ENCODE peak calls at places on chromosomes 3 and 15, in five cellular contexts. One of them, this sample, is unnamed.

GRCh38 chr3:143138948-143139347 is 19.4 kb downstream of the CHST2 start:
- DNase-seq in K562: no peak
- DNase-seq in WTC11: no peak
- DNase-seq in GM23338: no peak
- DNase-seq in GM12878: no peak
- DNase-seq in this sample: no peak

GRCh38 chr15:80437492-80437891 is 33.3 kb downstream of the ARNT2 start:
- DNase-seq in K562: no peak
- DNase-seq in WTC11: no peak
- DNase-seq in GM23338: no peak
- DNase-seq in GM12878: no peak
- DNase-seq in this sample: no peak

GRCh38 chr15:70936326-70936725 is 43.7 kb downstream of the LRRC49 start:
- DNase-seq in K562: no peak
- DNase-seq in WTC11: no peak
- DNase-seq in GM23338: no peak
- DNase-seq in GM12878: no peak
- DNase-seq in this sample: no peak

GRCh38 chr3:78823859-78824258 is 943.9 kb downstream of the ROBO1 start:
- DNase-seq in K562: no peak
- DNase-seq in WTC11: no peak
- DNase-seq in GM23338: no peak
- DNase-seq in GM12878: no peak
- DNase-seq in this sample: peak; percentile 37

GRCh38 chr3:13461169-13462124 is 18.7 kb upstream of the HDAC11 start:
- DNase-seq in K562: peak; percentile 95
- DNase-seq in WTC11: peak; percentile 93
- DNase-seq in GM23338: peak; percentile 96
- DNase-seq in GM12878: no peak
- DNase-seq in this sample: peak; percentile 90

GRCh38 chr3:190003730-190004129 is 117.0 kb downstream of the P3H2 start:
- DNase-seq in K562: no peak
- DNase-seq in WTC11: no peak
- DNase-seq in GM23338: no peak
- DNase-seq in GM12878: no peak
- DNase-seq in this sample: no peak

GRCh38 chr15:32642667-32643425 is 1.3 kb downstream of the SCG5 start:
- DNase-seq in K562: no peak
- DNase-seq in WTC11: no peak
- DNase-seq in GM23338: peak; percentile 17
- DNase-seq in GM12878: no peak
- DNase-seq in this sample: no peak

GRCh38 chr3:118842147-118842863 is 192.3 kb downstream of the IGSF11 start:
- DNase-seq in K562: no peak
- DNase-seq in WTC11: no peak
- DNase-seq in GM23338: peak; percentile 54
- DNase-seq in GM12878: peak; percentile 20
- DNase-seq in this sample: no peak

GRCh38 chr3:108488631-108489030 is 21.8 kb downstream of the MYH15 start:
- DNase-seq in K562: no peak
- DNase-seq in WTC11: no peak
- DNase-seq in GM23338: no peak
- DNase-seq in GM12878: no peak
- DNase-seq in this sample: no peak

GRCh38 chr3:108487439-108487838 is 23.0 kb downstream of the MYH15 start:
- DNase-seq in K562: no peak
- DNase-seq in WTC11: no peak
- DNase-seq in GM23338: no peak
- DNase-seq in GM12878: no peak
- DNase-seq in this sample: no peak

GRCh38 chr3:108486910-108487309 is 23.5 kb downstream of the MYH15 start:
- DNase-seq in K562: no peak
- DNase-seq in WTC11: no peak
- DNase-seq in GM23338: no peak
- DNase-seq in GM12878: no peak
- DNase-seq in this sample: no peak

GRCh38 chr3:108486272-108486787 is 24.1 kb downstream of the MYH15 start:
- DNase-seq in K562: no peak
- DNase-seq in WTC11: no peak
- DNase-seq in GM23338: no peak
- DNase-seq in GM12878: no peak
- DNase-seq in this sample: no peak

GRCh38 chr3:108489776-108490175 is 20.6 kb downstream of the MYH15 start:
- DNase-seq in K562: peak; percentile 36
- DNase-seq in WTC11: peak; percentile 18
- DNase-seq in GM23338: peak; percentile 78
- DNase-seq in GM12878: peak; percentile 31
- DNase-seq in this sample: peak; percentile 39
- TF ChIP-seq CREB1 in K562: no peak
- TF ChIP-seq CREB1 in WTC11: no peak
- TF ChIP-seq CREB1 in GM23338: no peak
- TF ChIP-seq CREB1 in GM12878: no peak
- TF ChIP-seq CREB1 in this sample: no peak

GRCh38 chr3:169297214-169297613 is 366.3 kb downstream of the MECOM start:
- DNase-seq in K562: no peak
- DNase-seq in WTC11: no peak
- DNase-seq in GM23338: no peak
- DNase-seq in GM12878: no peak
- DNase-seq in this sample: no peak

GRCh38 chr3:169298247-169298992 is 365.1 kb downstream of the MECOM start:
- DNase-seq in K562: no peak
- DNase-seq in WTC11: no peak
- DNase-seq in GM23338: no peak
- DNase-seq in GM12878: no peak
- DNase-seq in this sample: no peak

GRCh38 chr3:169299129-169299528 is 364.4 kb downstream of the MECOM start:
- DNase-seq in K562: no peak
- DNase-seq in WTC11: no peak
- DNase-seq in GM23338: no peak
- DNase-seq in GM12878: no peak
- DNase-seq in this sample: no peak

GRCh38 chr3:169300436-169300835 is 363.1 kb downstream of the MECOM start:
- DNase-seq in K562: no peak
- DNase-seq in WTC11: no peak
- DNase-seq in GM23338: no peak
- DNase-seq in GM12878: no peak
- DNase-seq in this sample: no peak

GRCh38 chr3:169299897-169300296 is 363.6 kb downstream of the MECOM start:
- DNase-seq in K562: no peak
- DNase-seq in WTC11: no peak
- DNase-seq in GM23338: no peak
- DNase-seq in GM12878: no peak
- DNase-seq in this sample: no peak
- TF ChIP-seq CREB1 in K562: no peak
- TF ChIP-seq CREB1 in WTC11: no peak
- TF ChIP-seq CREB1 in GM23338: no peak
- TF ChIP-seq CREB1 in GM12878: no peak
- TF ChIP-seq CREB1 in this sample: no peak

GRCh38 chr3:102136183-102136582 is 286.9 kb downstream of the NFKBIZ start:
- DNase-seq in K562: no peak
- DNase-seq in WTC11: no peak
- DNase-seq in GM23338: no peak
- DNase-seq in GM12878: no peak
- DNase-seq in this sample: no peak

GRCh38 chr3:102129774-102130608 is 280.7 kb downstream of the NFKBIZ start:
- DNase-seq in K562: no peak
- DNase-seq in WTC11: no peak
- DNase-seq in GM23338: no peak
- DNase-seq in GM12878: no peak
- DNase-seq in this sample: no peak

GRCh38 chr3:102133376-102133775 is 284.1 kb downstream of the NFKBIZ start:
- DNase-seq in K562: no peak
- DNase-seq in WTC11: no peak
- DNase-seq in GM23338: no peak
- DNase-seq in GM12878: no peak
- DNase-seq in this sample: no peak

DNA sequence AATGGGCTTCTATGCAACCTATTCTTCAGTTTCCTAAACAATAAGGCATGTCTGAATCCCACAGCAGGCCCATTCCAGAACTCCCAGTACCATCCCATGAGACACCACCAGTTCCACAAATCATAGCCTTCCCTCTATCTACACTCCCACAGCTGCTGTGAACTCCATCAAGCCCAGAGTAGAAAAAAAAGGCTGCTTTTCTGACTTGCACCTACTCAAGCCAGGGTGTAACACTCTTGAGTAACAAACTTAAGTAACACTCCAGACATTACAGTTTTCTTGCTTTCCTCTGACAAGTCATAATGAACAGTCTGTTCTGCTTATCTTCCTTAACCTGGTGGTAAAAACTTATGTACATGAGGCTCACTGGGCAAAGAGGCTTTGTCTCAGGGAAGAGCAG is 283.1 kb downstream of the NFKBIZ start:
- DNase-seq in K562: no peak
- DNase-seq in WTC11: no peak
- DNase-seq in GM23338: no peak
- DNase-seq in GM12878: no peak
- DNase-seq in this sample: no peak
- TF ChIP-seq CREB1 in K562: no peak
- TF ChIP-seq CREB1 in WTC11: no peak
- TF ChIP-seq CREB1 in GM23338: no peak
- TF ChIP-seq CREB1 in GM12878: no peak
- TF ChIP-seq CREB1 in this sample: no peak

GRCh38 chr15:42108808-42109207 is 14.4 kb upstream of the PLA2G4D start:
- DNase-seq in K562: no peak
- DNase-seq in WTC11: no peak
- DNase-seq in GM23338: no peak
- DNase-seq in GM12878: no peak
- DNase-seq in this sample: no peak
- TF ChIP-seq CREB1 in K562: no peak
- TF ChIP-seq CREB1 in WTC11: no peak
- TF ChIP-seq CREB1 in GM23338: no peak
- TF ChIP-seq CREB1 in GM12878: no peak
- TF ChIP-seq CREB1 in this sample: no peak

GRCh38 chr3:126356373-126357298 is 572 bp downstream of the KLF15 start:
- DNase-seq in K562: peak; percentile 18
- DNase-seq in WTC11: no peak
- DNase-seq in GM23338: peak; percentile 41
- DNase-seq in GM12878: no peak
- DNase-seq in this sample: no peak
- TF ChIP-seq CREB1 in K562: no peak
- TF ChIP-seq CREB1 in WTC11: no peak
- TF ChIP-seq CREB1 in GM23338: no peak
- TF ChIP-seq CREB1 in GM12878: no peak
- TF ChIP-seq CREB1 in this sample: no peak